ENCODE peak calls at places on chromosomes 12 and 14, in four cellular contexts. L is HepG2, M is WTC11, F is K562. X is an unnamed sample.
A peak's percentile ranks its signal among the peaks of the same experiment; 100 is the strongest.

GRCh38 chr12:2337031-2338010 is 284.5 kb downstream of the CACNA1C start:
- DNase-seq in L (no peak), M (no peak), F (no peak), X (no peak)

GRCh38 chr14:91186515-91187066 is 57.9 kb downstream of the GPR68 start:
- DNase-seq in L (no peak), M (no peak), F (no peak), X (no peak)

GRCh38 chr12:53868516-53868986 is 70.1 kb upstream of the HOXC13 start:
- DNase-seq in L (no peak), M (no peak), F (no peak), X (no peak)

GRCh38 chr12:31600764-31601163 is 9.8 kb upstream of the DENND5B start:
- DNase-seq in L (no peak), M (no peak), F (no peak), X (no peak)

GRCh38 chr12:25286837-25287236 is 36.1 kb upstream of the KRAS start:
- DNase-seq in L (no peak), M (no peak), F (no peak), X (no peak)

GRCh38 chr12:56021882-56022497 is 1.1 kb downstream of the IKZF4 start:
- DNase-seq in L (no peak), M (no peak), F (no peak), X (no peak)

GRCh38 chr12:110641512-110641911 is 27.6 kb downstream of the TCTN1 start:
- DNase-seq in L (no peak), M (peak; percentile 29), F (peak; percentile 22), X (no peak)

GRCh38 chr12:130817804-130818203 is 21.2 kb downstream of the STX2 start:
- DNase-seq in L (no peak), M (no peak), F (no peak), X (no peak)

GRCh38 chr12:21054334-21054733 is 76.7 kb upstream of the SLCO1B1 start:
- DNase-seq in L (no peak), M (no peak), F (no peak), X (no peak)

GRCh38 chr14:102140750-102141145 is 1.1 kb downstream of the WDR20 start:
- DNase-seq in L (no peak), M (no peak), F (no peak), X (no peak)

GRCh38 chr12:116066381-116067230 is 210.9 kb downstream of the MED13L start:
- DNase-seq in L (peak; percentile 34), M (peak; percentile 39), F (peak; percentile 47), X (no peak)

GRCh38 chr14:56137842-56138241 is 19.6 kb downstream of the PELI2 start:
- DNase-seq in L (no peak), M (peak; percentile 43), F (no peak), X (no peak)

GRCh38 chr12:92706594-92706993 is 3.8 kb downstream of the PLEKHG7 start:
- DNase-seq in L (no peak), M (no peak), F (no peak), X (no peak)

GRCh38 chr12:74889563-74890236 is 319.9 kb downstream of the KCNC2 start:
- DNase-seq in L (no peak), M (no peak), F (no peak), X (no peak)

GRCh38 chr12:1256991-1257390 is 266.0 kb downstream of the ERC1 start:
- DNase-seq in L (no peak), M (no peak), F (no peak), X (no peak)

GRCh38 chr12:62098131-62098530 is 162.1 kb upstream of the USP15 start:
- DNase-seq in L (no peak), M (no peak), F (peak; percentile 18), X (no peak)

GRCh38 chr14:95500772-95501401 is 15.6 kb downstream of the SYNE3 start:
- DNase-seq in L (no peak), M (no peak), F (no peak), X (no peak)

GRCh38 chr12:123805119-123805518 is 43.0 kb downstream of the DNAH10 start:
- DNase-seq in L (no peak), M (no peak), F (no peak), X (no peak)

GRCh38 chr14:77615231-77616132 is 955 bp downstream of the SPTLC2 start:
- DNase-seq in L (no peak), M (no peak), F (no peak), X (no peak)

GRCh38 chr12:57760347-57760982 is 5.6 kb downstream of the MARCHF9 start:
- DNase-seq in L (no peak), M (peak; percentile 69), F (no peak), X (no peak)

GRCh38 chr14:81169711-81170103 is 51.1 kb downstream of the GTF2A1 start:
- DNase-seq in L (no peak), M (no peak), F (no peak), X (no peak)

GRCh38 chr12:113061061-113061694 is 4.6 kb downstream of the DTX1 start:
- DNase-seq in L (no peak), M (no peak), F (no peak), X (no peak)

GRCh38 chr12:120397827-120398563 is 29.0 kb upstream of the MSI1 start:
- DNase-seq in L (no peak), M (peak; percentile 22), F (no peak), X (no peak)

GRCh38 chr14:67934087-67934486 is 114.5 kb downstream of the RAD51B start:
- DNase-seq in L (peak; percentile 62), M (peak; percentile 28), F (peak; percentile 19), X (peak; percentile 42)

GRCh38 chr14:60561845-60562746 is 53.1 kb downstream of the SIX6 start:
- DNase-seq in L (peak; percentile 45), M (peak; percentile 68), F (peak; percentile 13), X (peak; percentile 19)

GRCh38 chr12:9750276-9751203 is 10.2 kb downstream of the CD69 start:
- DNase-seq in L (peak; percentile 47), M (no peak), F (peak; percentile 71), X (no peak)

GRCh38 chr14:99176156-99176945 is 95.6 kb downstream of the BCL11B start:
- DNase-seq in L (no peak), M (no peak), F (no peak), X (no peak)

GRCh38 chr14:65229431-65230286 is 127.3 kb upstream of the MAX start:
- DNase-seq in L (peak; percentile 72), M (peak; percentile 61), F (peak; percentile 21), X (no peak)

GRCh38 chr12:89384050-89384749 is 31.9 kb upstream of the DUSP6 start:
- DNase-seq in L (peak; percentile 66), M (peak; percentile 54), F (no peak), X (no peak)

GRCh38 chr14:74612346-74613021 is 447 bp upstream of the LTBP2 start:
- DNase-seq in L (peak; percentile 51), M (peak; percentile 88), F (peak; percentile 85), X (no peak)

GRCh38 chr14:32049361-32050103 is 27.6 kb upstream of the ARHGAP5 start:
- DNase-seq in L (no peak), M (no peak), F (no peak), X (no peak)

GRCh38 chr14:41055589-41055988 is 551.1 kb upstream of the LRFN5 start:
- DNase-seq in L (no peak), M (no peak), F (no peak), X (no peak)

GRCh38 chr14:23301969-23302289 is 730 bp downstream of the PPP1R3E start:
- DNase-seq in L (no peak), M (no peak), F (no peak), X (no peak)

GRCh38 chr12:46664771-46665287 is 161.0 kb downstream of the SLC38A4 start:
- DNase-seq in L (peak; percentile 83), M (no peak), F (no peak), X (peak; percentile 7)
- TF ChIP-seq CREM in L (peak; percentile 50), M (no peak), F (peak; percentile 47), X (no peak)

DNA sequence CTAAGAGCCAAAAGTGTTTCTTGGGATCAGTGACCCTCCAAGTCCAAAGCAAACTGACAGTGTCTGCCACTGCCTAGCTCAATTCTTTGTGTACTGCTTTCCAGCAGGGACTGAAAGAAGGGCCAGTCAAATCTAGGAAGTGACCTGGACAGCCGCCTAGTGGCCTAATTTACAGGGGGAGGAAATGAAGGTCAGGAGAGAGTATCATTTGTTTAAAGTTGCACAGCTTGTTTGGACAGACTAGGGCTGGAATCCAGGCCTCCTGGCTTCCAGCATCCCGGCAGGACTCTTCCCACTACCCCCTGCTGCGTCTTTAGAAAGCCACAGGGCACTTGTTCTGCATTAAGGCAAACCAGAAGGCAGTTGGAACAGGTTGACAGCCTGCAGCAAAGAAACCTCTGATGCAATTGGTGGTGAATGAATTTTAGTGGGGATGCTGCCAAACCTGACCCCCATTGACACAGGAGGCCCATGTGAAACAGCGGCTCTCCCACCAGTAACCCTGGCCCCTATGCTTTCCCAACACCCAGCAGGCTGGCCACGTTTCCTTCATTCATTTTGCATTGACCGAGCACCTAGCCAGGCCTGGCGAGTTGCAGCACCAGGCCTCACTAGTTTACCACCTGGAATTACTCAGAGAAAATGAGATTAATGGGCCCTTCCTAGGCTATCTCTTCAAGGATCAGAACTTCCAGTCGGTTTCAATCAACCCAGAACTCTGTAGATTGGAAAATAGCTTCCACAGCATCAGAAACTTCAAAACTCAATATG is 28.2 kb downstream of the GALNT16 start:
- DNase-seq in L (peak; percentile 23), M (no peak), F (no peak), X (no peak)
- TF ChIP-seq CREM in L (no peak), M (no peak), F (no peak), X (no peak)

DNA sequence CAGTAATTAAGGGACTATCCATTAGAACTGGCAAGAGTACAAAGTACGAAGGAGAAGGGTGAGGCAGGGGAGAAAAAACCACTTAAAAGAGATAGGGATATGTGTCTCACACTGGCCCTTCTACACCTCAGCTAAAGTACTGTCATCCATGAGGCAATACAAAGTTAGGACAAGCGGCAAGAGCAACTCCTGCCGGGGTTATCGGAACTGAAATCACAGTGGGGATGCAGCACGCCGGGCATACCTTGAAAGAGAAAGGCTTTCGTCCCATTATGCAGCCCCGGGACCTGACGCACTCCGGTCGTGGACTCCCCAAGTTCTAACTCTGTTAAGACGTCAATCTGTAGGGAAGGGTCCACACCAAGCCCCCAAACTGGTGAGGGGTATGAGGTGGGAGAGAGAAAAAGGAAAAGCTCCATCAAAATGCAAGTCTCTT is 1.1 kb downstream of the NELL2 start:
- DNase-seq in L (no peak), M (peak; percentile 31), F (no peak), X (no peak)
- TF ChIP-seq CREM in L (no peak), M (no peak), F (no peak), X (no peak)

GRCh38 chr12:52022841-52023181 is 16.1 kb downstream of the TAMALIN start:
- DNase-seq in L (peak; percentile 36), M (peak; percentile 63), F (peak; percentile 68), X (no peak)
- TF ChIP-seq CREM in L (no peak), M (no peak), F (no peak), X (no peak)

DNA sequence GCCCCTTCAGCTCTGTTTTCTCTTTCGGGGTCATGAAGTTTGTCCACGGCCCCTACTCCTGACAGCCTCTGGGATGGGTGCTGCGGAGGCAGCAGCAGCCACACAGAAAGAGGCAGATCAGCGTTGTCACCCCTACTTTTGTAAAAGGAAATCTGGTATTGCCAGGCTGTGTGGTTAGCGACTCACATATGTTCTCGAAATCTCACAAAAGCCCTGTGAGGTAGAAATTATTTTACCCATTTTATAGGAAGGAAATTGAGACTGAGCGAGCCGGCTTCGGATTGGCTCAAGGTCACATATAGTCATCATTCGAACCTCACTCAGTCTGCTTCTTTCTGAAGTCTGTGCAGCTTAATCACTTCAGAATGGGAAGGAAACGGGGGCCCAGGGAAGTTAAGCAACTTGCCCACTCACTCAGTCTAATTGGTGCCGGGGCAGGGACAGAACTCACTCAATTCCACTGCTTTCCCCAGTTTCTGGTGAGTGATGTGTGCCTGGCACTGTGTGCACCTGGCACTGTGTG is 1.1 kb upstream of the CKAP4 start:
- DNase-seq in L (no peak), M (no peak), F (no peak), X (no peak)
- TF ChIP-seq CREM in L (no peak), M (no peak), F (no peak), X (no peak)

X was measured in GM12878.